ENCODE peak calls at places on chromosomes 1 and 21, in nine cellular contexts. M is BJ, H is cardiac fibroblast, A is ovary, S is epithelial cell of esophagus, V is hepatocyte, P is dorsolateral prefrontal cortex, G is Peyer's patch, L is HCT116. F is an unnamed sample.

GRCh38 chr1:66996018-66996682 is 57.8 kb downstream of the SLC35D1 start:
- DNase-seq in M (no peak), H (peak), A (peak), S (peak), V (peak), P (no peak), G (peak), L (peak), F (peak)

GRCh38 chr1:153260473-153260979 is 1.0 kb downstream of the LORICRIN start:
- DNase-seq in M (no peak), H (no peak), A (no peak), S (no peak), V (no peak), P (no peak), G (no peak), L (no peak), F (no peak)

GRCh38 chr1:33147997-33148314 is 33.9 kb downstream of the TRIM62 start:
- DNase-seq in M (no peak), H (peak), A (no peak), S (peak), V (no peak), P (no peak), G (no peak), L (peak), F (no peak)

GRCh38 chr1:203760506-203760905 is 4.5 kb upstream of the LAX1 start:
- DNase-seq in M (no peak), H (no peak), A (no peak), S (no peak), V (no peak), P (no peak), G (no peak), L (no peak), F (no peak)

GRCh38 chr1:221611930-221612777 is 129.7 kb downstream of the DUSP10 start:
- DNase-seq in M (peak), H (peak), A (peak), S (peak), V (peak), P (peak), G (peak), L (peak), F (peak)

GRCh38 chr1:53135735-53136114 is 6.7 kb downstream of the SLC1A7 start:
- DNase-seq in M (peak), H (peak), A (peak), S (no peak), V (no peak), P (no peak), G (no peak), L (no peak), F (peak)

GRCh38 chr1:25088946-25089345 is 143.4 kb downstream of the SYF2 start:
- DNase-seq in M (no peak), H (no peak), A (no peak), S (no peak), V (no peak), P (no peak), G (no peak), L (no peak), F (no peak)

GRCh38 chr21:31278511-31279155 is 65.4 kb downstream of the TIAM1 start:
- DNase-seq in M (no peak), H (peak), A (no peak), S (no peak), V (no peak), P (no peak), G (no peak), L (no peak), F (peak)

GRCh38 chr21:45817345-45817744 is 164.2 kb upstream of the COL6A1 start:
- DNase-seq in M (no peak), H (no peak), A (no peak), S (no peak), V (no peak), P (no peak), G (no peak), L (no peak), F (peak)

GRCh38 chr1:42922687-42923366 is 35.8 kb downstream of the SLC2A1 start:
- DNase-seq in M (peak), H (peak), A (no peak), S (peak), V (peak), P (no peak), G (peak), L (peak), F (peak)

GRCh38 chr1:90964444-90965035 is 57.3 kb downstream of the ZNF644 start:
- DNase-seq in M (no peak), H (peak), A (no peak), S (peak), V (peak), P (no peak), G (no peak), L (peak), F (peak)

GRCh38 chr1:244391761-244392160 is 59.9 kb downstream of the ADSS2 start:
- DNase-seq in M (no peak), H (no peak), A (no peak), S (peak), V (peak), P (no peak), G (no peak), L (no peak), F (peak)

GRCh38 chr1:20486457-20487235 is 636 bp upstream of the CAMK2N1 start:
- DNase-seq in M (no peak), H (peak), A (peak), S (peak), V (peak), P (peak), G (peak), L (no peak), F (peak)

GRCh38 chr1:165696625-165697100 is 1.7 kb downstream of the ALDH9A1 start:
- DNase-seq in M (peak), H (peak), A (peak), S (peak), V (peak), P (no peak), G (no peak), L (no peak), F (peak)

GRCh38 chr1:46449223-46450159 is 40.1 kb upstream of the DMBX1 start:
- DNase-seq in M (no peak), H (no peak), A (no peak), S (no peak), V (no peak), P (no peak), G (no peak), L (no peak), F (no peak)

GRCh38 chr21:35408401-35408800 is 359.3 kb upstream of the RUNX1 start:
- DNase-seq in M (no peak), H (peak), A (no peak), S (no peak), V (no peak), P (no peak), G (no peak), L (no peak), F (no peak)

GRCh38 chr1:177568702-177569101 is 397.9 kb downstream of the BRINP2 start:
- DNase-seq in M (no peak), H (no peak), A (no peak), S (no peak), V (no peak), P (no peak), G (no peak), L (no peak), F (no peak)

GRCh38 chr1:46153732-46154131 is 21.2 kb upstream of the TSPAN1 start:
- DNase-seq in M (no peak), H (no peak), A (no peak), S (no peak), V (no peak), P (no peak), G (no peak), L (no peak), F (no peak)

GRCh38 chr21:32249551-32250280 is 29.1 kb downstream of the MIS18A start:
- DNase-seq in M (no peak), H (no peak), A (no peak), S (no peak), V (no peak), P (no peak), G (no peak), L (no peak), F (no peak)

GRCh38 chr1:191608367-191608766 is 549.9 kb upstream of the RGS18 start:
- DNase-seq in M (no peak), H (peak), A (no peak), S (peak), V (no peak), P (no peak), G (no peak), L (no peak), F (no peak)

GRCh38 chr1:13702425-13703127 is 2.6 kb downstream of the PRDM2 start:
- DNase-seq in M (no peak), H (no peak), A (no peak), S (no peak), V (no peak), P (no peak), G (peak), L (no peak), F (no peak)

GRCh38 chr1:168089979-168090337 is 46.8 kb downstream of the GPR161 start:
- DNase-seq in M (no peak), H (no peak), A (no peak), S (no peak), V (no peak), P (no peak), G (no peak), L (no peak), F (no peak)

GRCh38 chr1:154896811-154897286 is 26.8 kb upstream of the KCNN3 start:
- DNase-seq in M (no peak), H (no peak), A (no peak), S (no peak), V (no peak), P (peak), G (peak), L (no peak), F (no peak)

GRCh38 chr21:34883501-34884271 is 165.4 kb downstream of the RUNX1 start:
- DNase-seq in M (no peak), H (no peak), A (no peak), S (no peak), V (no peak), P (no peak), G (no peak), L (no peak), F (peak)

GRCh38 chr1:206979379-206980043 is 9.3 kb upstream of the FCAMR start:
- DNase-seq in M (no peak), H (peak), A (no peak), S (peak), V (peak), P (no peak), G (no peak), L (peak), F (peak)

GRCh38 chr1:58395355-58395754 is 151.2 kb downstream of the OMA1 start:
- DNase-seq in M (peak), H (peak), A (no peak), S (peak), V (peak), P (no peak), G (no peak), L (peak), F (peak)

GRCh38 chr21:30882907-30883597 is 1.7 kb upstream of the KRTAP11-1 start:
- DNase-seq in M (no peak), H (no peak), A (no peak), S (no peak), V (no peak), P (no peak), G (no peak), L (no peak), F (no peak)

GRCh38 chr1:18978706-18979105 is 22.2 kb upstream of the IFFO2 start:
- DNase-seq in M (no peak), H (no peak), A (no peak), S (no peak), V (no peak), P (no peak), G (no peak), L (no peak), F (no peak)

GRCh38 chr1:35441926-35442579 is 115.2 kb downstream of the KIAA0319L start:
- DNase-seq in M (no peak), H (no peak), A (no peak), S (peak), V (no peak), P (no peak), G (no peak), L (no peak), F (no peak)

GRCh38 chr1:107899655-107900054 is 65.3 kb downstream of the VAV3 start:
- DNase-seq in M (no peak), H (no peak), A (no peak), S (peak), V (no peak), P (no peak), G (no peak), L (no peak), F (no peak)

GRCh38 chr1:29247874-29248273 is 11.6 kb downstream of the PTPRU start:
- DNase-seq in M (no peak), H (no peak), A (no peak), S (no peak), V (no peak), P (peak), G (no peak), L (no peak), F (no peak)

GRCh38 chr1:162062542-162063015 is 6.9 kb upstream of the NOS1AP start:
- DNase-seq in M (peak), H (no peak), A (no peak), S (no peak), V (peak), P (no peak), G (no peak), L (no peak), F (peak)

GRCh38 chr1:40132383-40133121 is 28.6 kb upstream of the RLF start:
- DNase-seq in M (no peak), H (no peak), A (no peak), S (peak), V (no peak), P (peak), G (no peak), L (no peak), F (peak)

GRCh38 chr1:65021792-65022191 is 55.4 kb upstream of the JAK1 start:
- DNase-seq in M (no peak), H (no peak), A (no peak), S (no peak), V (no peak), P (no peak), G (no peak), L (no peak), F (no peak)

GRCh38 chr1:167043752-167044488 is 46.3 kb downstream of the GPA33 start:
- DNase-seq in M (no peak), H (peak), A (peak), S (peak), V (peak), P (peak), G (peak), L (no peak), F (peak)

GRCh38 chr1:87224209-87224608 is 104.5 kb upstream of the LMO4 start:
- DNase-seq in M (peak), H (peak), A (no peak), S (peak), V (no peak), P (no peak), G (no peak), L (peak), F (peak)

GRCh38 chr1:22611530-22611947 is 24.9 kb upstream of the C1QA start:
- DNase-seq in M (no peak), H (peak), A (peak), S (peak), V (peak), P (no peak), G (no peak), L (no peak), F (peak)

GRCh38 chr1:207404849-207405525 is 49.1 kb upstream of the CR2 start:
- DNase-seq in M (peak), H (peak), A (no peak), S (peak), V (peak), P (no peak), G (no peak), L (peak), F (peak)

GRCh38 chr1:200223613-200224012 is 186.2 kb downstream of the ZNF281 start:
- DNase-seq in M (no peak), H (no peak), A (no peak), S (no peak), V (no peak), P (no peak), G (no peak), L (no peak), F (no peak)

GRCh38 chr1:68339505-68339904 is 107.2 kb upstream of the WLS start:
- DNase-seq in M (no peak), H (peak), A (no peak), S (peak), V (peak), P (no peak), G (no peak), L (no peak), F (no peak)
- H3K4me3 ChIP-seq in M (no peak), H (no peak), A (no peak), S (no peak), V (no peak), P (no peak), G (no peak), L (no peak), F (no peak)

GRCh38 chr1:4631321-4631720 is 23.1 kb upstream of the AJAP1 start:
- DNase-seq in M (no peak), H (no peak), A (no peak), S (no peak), V (no peak), P (no peak), G (no peak), L (no peak), F (no peak)
- TF ChIP-seq CTCF in M (no peak), H (no peak), A (no peak), S (no peak), V (no peak), P (no peak), G (no peak), L (no peak), F (no peak)

GRCh38 chr1:111217183-111217910 is 10.2 kb upstream of the CHI3L2 start:
- DNase-seq in M (no peak), H (no peak), A (no peak), S (no peak), V (no peak), P (no peak), G (no peak), L (no peak), F (no peak)
- H3K4me3 ChIP-seq in M (no peak), H (no peak), A (no peak), S (no peak), V (no peak), P (no peak), G (no peak), L (no peak), F (no peak)

DNA sequence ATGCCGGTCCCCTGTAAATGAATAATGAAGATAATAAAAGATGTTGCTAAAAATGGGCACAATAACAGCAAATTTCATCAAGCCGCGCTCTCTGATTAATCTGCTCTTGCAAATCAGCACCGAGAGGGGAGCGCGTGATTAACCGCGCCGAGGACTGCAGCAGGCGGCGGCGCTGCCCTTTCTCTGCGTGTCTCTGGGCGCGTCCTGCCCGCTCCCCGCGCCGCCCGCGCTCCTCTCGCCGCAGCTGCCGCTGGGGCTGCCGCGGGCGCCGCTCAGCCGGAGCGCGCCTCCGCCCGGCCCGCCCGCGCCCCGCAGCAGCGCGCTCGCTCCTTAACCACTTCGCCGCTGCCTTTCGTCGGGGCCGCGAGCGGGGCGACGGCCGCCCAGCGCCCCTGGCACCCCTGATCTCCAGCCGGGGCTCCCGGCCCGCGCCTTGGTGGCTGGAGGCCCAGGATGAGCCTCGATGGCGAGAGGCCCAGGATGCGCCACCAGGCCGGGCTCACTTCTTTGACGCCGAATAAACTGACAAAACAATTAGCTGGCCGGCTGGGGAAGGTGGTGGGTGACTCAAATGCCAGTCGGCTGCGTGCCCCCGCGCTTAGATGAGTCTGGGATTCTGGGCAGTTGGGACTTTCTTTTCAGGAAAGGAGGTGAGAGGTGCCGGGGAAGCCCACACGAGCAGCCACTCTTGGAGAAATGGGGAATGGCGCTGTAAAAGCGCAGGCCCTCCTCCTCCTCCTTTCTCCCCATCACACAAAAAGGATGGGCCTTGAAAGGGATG is 221.4 kb upstream of the PKN2 start:
- DNase-seq in M (no peak), H (peak), A (peak), S (peak), V (peak), P (peak), G (no peak), L (no peak), F (peak)
- TF ChIP-seq CTCF in M (no peak), H (no peak), A (no peak), S (no peak), V (no peak), P (no peak), G (no peak), L (no peak), F (no peak)

DNA sequence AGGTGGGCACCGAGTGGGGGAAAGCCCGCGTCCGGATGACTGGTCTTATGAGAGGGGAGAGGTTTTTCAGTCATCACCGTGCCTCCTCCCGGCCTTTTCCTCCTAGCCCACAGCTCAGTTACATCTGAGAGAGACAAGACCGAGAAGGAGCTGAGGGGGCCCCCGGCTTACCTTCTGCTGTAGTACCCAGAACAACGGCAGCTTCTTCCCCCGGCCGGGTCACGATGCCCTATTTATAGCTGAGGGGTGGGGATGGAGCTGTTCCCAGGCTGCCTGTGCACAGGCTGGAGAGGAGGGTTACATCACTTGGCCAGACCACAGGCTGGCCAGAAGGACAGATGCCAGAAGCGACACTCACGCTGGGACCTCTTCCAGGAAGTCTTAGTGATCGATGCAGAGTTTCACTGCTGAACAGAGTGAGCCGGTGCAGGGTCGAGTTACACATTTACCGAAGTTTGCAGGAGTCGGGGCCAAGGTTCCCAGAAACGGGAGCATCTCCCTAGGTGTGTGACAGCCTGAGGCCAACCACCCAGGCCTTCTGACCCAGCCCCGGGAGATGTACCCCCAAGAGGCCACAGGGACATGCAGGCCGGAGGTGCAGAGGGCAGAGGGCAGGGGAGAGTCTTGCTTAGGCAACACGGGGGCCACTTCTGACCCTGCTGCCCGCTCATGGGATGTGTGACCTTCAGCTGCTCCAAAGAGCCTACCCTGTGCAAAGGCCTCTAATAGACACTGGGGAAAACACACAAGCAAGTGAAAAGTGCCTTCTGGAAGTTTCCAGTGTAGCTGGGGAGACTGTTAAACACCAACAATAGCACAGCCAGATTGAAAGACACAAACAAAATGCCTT is at the start of gene AGT:
- DNase-seq in M (peak), H (peak), A (peak), S (no peak), V (peak), P (peak), G (peak), L (no peak), F (peak)
- H3K4me3 ChIP-seq in M (no peak), H (no peak), A (no peak), S (no peak), V (no peak), P (peak), G (peak), L (no peak), F (no peak)

GRCh38 chr1:202700061-202700460 is 10.2 kb downstream of the SYT2 start:
- DNase-seq in M (no peak), H (no peak), A (no peak), S (no peak), V (no peak), P (no peak), G (no peak), L (no peak), F (no peak)
- TF ChIP-seq CTCF in M (no peak), H (no peak), A (no peak), S (no peak), V (no peak), P (no peak), G (no peak), L (no peak), F (no peak)

F was measured in astrocyte of the spinal cord.